ENCODE peak calls at places on chromosomes 2 and 18, in five cellular contexts. One of them, this sample, is unnamed.

GRCh38 chr2:118387509-118387908 is 299.2 kb downstream of the INSIG2 start:
- DNase-seq in Calu3: no peak
- DNase-seq in fibroblast of the aortic adventitia: peak; percentile 89
- DNase-seq in endothelial cell: no peak
- DNase-seq in HFFc6: no peak
- DNase-seq in this sample: no peak

GRCh38 chr2:75403991-75404428 is 156.7 kb downstream of the EVA1A start:
- DNase-seq in Calu3: peak; percentile 16
- DNase-seq in HFFc6: peak; percentile 55
- DNase-seq in fibroblast of the aortic adventitia: peak; percentile 72
- DNase-seq in endothelial cell: peak; percentile 6
- DNase-seq in this sample: no peak

GRCh38 chr2:241620419-241620769 is 16.6 kb downstream of the THAP4 start:
- DNase-seq in HFFc6: no peak
- DNase-seq in fibroblast of the aortic adventitia: no peak
- DNase-seq in Calu3: peak; percentile 42
- DNase-seq in endothelial cell: no peak
- DNase-seq in this sample: no peak

GRCh38 chr2:86484385-86484784 is 43.2 kb downstream of the KDM3A start:
- DNase-seq in Calu3: no peak
- DNase-seq in fibroblast of the aortic adventitia: no peak
- DNase-seq in endothelial cell: no peak
- DNase-seq in HFFc6: no peak
- DNase-seq in this sample: no peak

GRCh38 chr2:167182403-167182802 is 294.1 kb downstream of the XIRP2 start:
- DNase-seq in Calu3: no peak
- DNase-seq in fibroblast of the aortic adventitia: no peak
- DNase-seq in endothelial cell: no peak
- DNase-seq in HFFc6: no peak
- DNase-seq in this sample: no peak

GRCh38 chr18:44803019-44803650 is 122.4 kb downstream of the SETBP1 start:
- DNase-seq in Calu3: no peak
- DNase-seq in endothelial cell: no peak
- DNase-seq in fibroblast of the aortic adventitia: peak; percentile 72
- DNase-seq in HFFc6: no peak
- DNase-seq in this sample: no peak

GRCh38 chr2:207505728-207506127 is 24.0 kb upstream of the CREB1 start:
- DNase-seq in endothelial cell: no peak
- DNase-seq in Calu3: peak; percentile 17
- DNase-seq in HFFc6: peak; percentile 79
- DNase-seq in fibroblast of the aortic adventitia: peak; percentile 89
- DNase-seq in this sample: no peak

GRCh38 chr2:173990970-173991819 is 26.0 kb upstream of the SP3 start:
- DNase-seq in fibroblast of the aortic adventitia: peak; percentile 94
- DNase-seq in HFFc6: peak; percentile 41
- DNase-seq in Calu3: no peak
- DNase-seq in endothelial cell: no peak
- DNase-seq in this sample: peak; percentile 22

GRCh38 chr18:78687736-78688135 is 291.9 kb upstream of the SALL3 start:
- DNase-seq in endothelial cell: no peak
- DNase-seq in fibroblast of the aortic adventitia: no peak
- DNase-seq in HFFc6: no peak
- DNase-seq in Calu3: no peak
- DNase-seq in this sample: no peak

GRCh38 chr18:44934894-44935293 is 254.2 kb downstream of the SETBP1 start:
- DNase-seq in Calu3: no peak
- DNase-seq in endothelial cell: peak; percentile 11
- DNase-seq in HFFc6: no peak
- DNase-seq in fibroblast of the aortic adventitia: no peak
- DNase-seq in this sample: no peak

GRCh38 chr18:42048150-42048549 is 93.1 kb downstream of the PIK3C3 start:
- DNase-seq in endothelial cell: no peak
- DNase-seq in Calu3: peak; percentile 36
- DNase-seq in HFFc6: peak; percentile 87
- DNase-seq in fibroblast of the aortic adventitia: peak; percentile 81
- DNase-seq in this sample: no peak

GRCh38 chr2:136116111-136116812 is 1.7 kb downstream of the CXCR4 start:
- DNase-seq in Calu3: peak; percentile 71
- DNase-seq in endothelial cell: peak; percentile 39
- DNase-seq in fibroblast of the aortic adventitia: no peak
- DNase-seq in HFFc6: no peak
- DNase-seq in this sample: peak; percentile 36

GRCh38 chr2:2147024-2147900 is 183.8 kb downstream of the MYT1L start:
- DNase-seq in endothelial cell: no peak
- DNase-seq in fibroblast of the aortic adventitia: no peak
- DNase-seq in Calu3: no peak
- DNase-seq in HFFc6: no peak
- DNase-seq in this sample: peak; percentile 61

GRCh38 chr2:98458207-98458606 is 13.5 kb downstream of the INPP4A start:
- DNase-seq in fibroblast of the aortic adventitia: no peak
- DNase-seq in Calu3: no peak
- DNase-seq in HFFc6: peak; percentile 49
- DNase-seq in endothelial cell: no peak
- DNase-seq in this sample: no peak

GRCh38 chr2:175676813-175677212 is 325.3 kb downstream of the LNPK start:
- DNase-seq in Calu3: no peak
- DNase-seq in HFFc6: no peak
- DNase-seq in endothelial cell: no peak
- DNase-seq in fibroblast of the aortic adventitia: no peak
- DNase-seq in this sample: no peak

GRCh38 chr18:54235871-54236270 is 11.4 kb upstream of the MBD2 start:
- DNase-seq in endothelial cell: no peak
- DNase-seq in Calu3: no peak
- DNase-seq in fibroblast of the aortic adventitia: peak; percentile 18
- DNase-seq in HFFc6: peak; percentile 68
- DNase-seq in this sample: no peak

GRCh38 chr18:10072659-10073309 is 159.0 kb downstream of the VAPA start:
- DNase-seq in fibroblast of the aortic adventitia: peak; percentile 28
- DNase-seq in HFFc6: peak; percentile 44
- DNase-seq in endothelial cell: no peak
- DNase-seq in Calu3: no peak
- DNase-seq in this sample: no peak

GRCh38 chr2:230269715-230270114 is 44.2 kb downstream of the SP140 start:
- DNase-seq in HFFc6: no peak
- DNase-seq in endothelial cell: no peak
- DNase-seq in Calu3: no peak
- DNase-seq in fibroblast of the aortic adventitia: no peak
- DNase-seq in this sample: no peak

GRCh38 chr2:222655406-222655747 is 515 bp downstream of the FARSB start:
- DNase-seq in fibroblast of the aortic adventitia: peak; percentile 25
- DNase-seq in endothelial cell: no peak
- DNase-seq in Calu3: no peak
- DNase-seq in HFFc6: peak; percentile 9
- DNase-seq in this sample: no peak

DNA sequence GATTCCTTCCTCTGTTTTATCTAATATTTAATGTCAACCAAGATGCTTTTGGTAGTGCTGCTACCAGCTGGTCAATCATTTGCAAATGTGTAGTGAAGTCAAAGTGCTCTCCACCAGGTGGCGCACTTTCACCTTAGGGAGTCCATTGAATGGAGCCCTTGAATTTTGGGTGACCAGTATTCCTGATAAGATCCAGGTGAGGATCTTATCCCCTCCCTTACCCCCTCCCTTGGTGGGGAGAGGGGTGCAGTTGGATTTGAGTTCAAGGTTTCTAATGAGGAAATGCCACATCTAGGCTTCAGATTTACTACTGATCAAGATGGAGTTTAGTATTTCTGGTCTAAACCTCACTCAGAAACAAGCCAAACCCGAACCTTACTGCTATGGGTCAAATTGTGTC is 12.0 kb upstream of the E2F6 start:
- DNase-seq in Calu3: peak; percentile 88
- DNase-seq in endothelial cell: peak; percentile 91
- DNase-seq in fibroblast of the aortic adventitia: peak; percentile 90
- DNase-seq in HFFc6: peak; percentile 78
- DNase-seq in this sample: peak; percentile 95
- TF ChIP-seq CTCF in Calu3: peak; percentile 64
- TF ChIP-seq CTCF in endothelial cell: peak; percentile 96
- TF ChIP-seq CTCF in fibroblast of the aortic adventitia: peak; percentile 82
- TF ChIP-seq CTCF in HFFc6: peak; percentile 99
- TF ChIP-seq CTCF in this sample: peak; percentile 96

GRCh38 chr2:196244516-196244915 is 73.1 kb upstream of the STK17B start:
- DNase-seq in fibroblast of the aortic adventitia: peak; percentile 24
- DNase-seq in HFFc6: no peak
- DNase-seq in Calu3: no peak
- DNase-seq in endothelial cell: no peak
- DNase-seq in this sample: no peak

GRCh38 chr2:196238836-196239380 is 67.5 kb upstream of the STK17B start:
- DNase-seq in fibroblast of the aortic adventitia: peak; percentile 72
- DNase-seq in Calu3: no peak
- DNase-seq in HFFc6: no peak
- DNase-seq in endothelial cell: no peak
- DNase-seq in this sample: no peak

GRCh38 chr2:196242131-196242620 is 70.8 kb upstream of the STK17B start:
- DNase-seq in endothelial cell: no peak
- DNase-seq in fibroblast of the aortic adventitia: peak; percentile 21
- DNase-seq in HFFc6: peak; percentile 45
- DNase-seq in Calu3: no peak
- DNase-seq in this sample: no peak

GRCh38 chr2:196241175-196241574 is 69.8 kb upstream of the STK17B start:
- DNase-seq in fibroblast of the aortic adventitia: no peak
- DNase-seq in HFFc6: no peak
- DNase-seq in Calu3: no peak
- DNase-seq in endothelial cell: no peak
- DNase-seq in this sample: no peak

GRCh38 chr2:196239622-196240587 is 68.5 kb upstream of the STK17B start:
- DNase-seq in endothelial cell: peak; percentile 53
- DNase-seq in Calu3: peak; percentile 21
- DNase-seq in HFFc6: peak; percentile 68
- DNase-seq in fibroblast of the aortic adventitia: peak; percentile 77
- DNase-seq in this sample: no peak
- TF ChIP-seq CTCF in endothelial cell: no peak
- TF ChIP-seq CTCF in Calu3: no peak
- TF ChIP-seq CTCF in HFFc6: peak; percentile 41
- TF ChIP-seq CTCF in fibroblast of the aortic adventitia: no peak
- TF ChIP-seq CTCF in this sample: no peak

DNA sequence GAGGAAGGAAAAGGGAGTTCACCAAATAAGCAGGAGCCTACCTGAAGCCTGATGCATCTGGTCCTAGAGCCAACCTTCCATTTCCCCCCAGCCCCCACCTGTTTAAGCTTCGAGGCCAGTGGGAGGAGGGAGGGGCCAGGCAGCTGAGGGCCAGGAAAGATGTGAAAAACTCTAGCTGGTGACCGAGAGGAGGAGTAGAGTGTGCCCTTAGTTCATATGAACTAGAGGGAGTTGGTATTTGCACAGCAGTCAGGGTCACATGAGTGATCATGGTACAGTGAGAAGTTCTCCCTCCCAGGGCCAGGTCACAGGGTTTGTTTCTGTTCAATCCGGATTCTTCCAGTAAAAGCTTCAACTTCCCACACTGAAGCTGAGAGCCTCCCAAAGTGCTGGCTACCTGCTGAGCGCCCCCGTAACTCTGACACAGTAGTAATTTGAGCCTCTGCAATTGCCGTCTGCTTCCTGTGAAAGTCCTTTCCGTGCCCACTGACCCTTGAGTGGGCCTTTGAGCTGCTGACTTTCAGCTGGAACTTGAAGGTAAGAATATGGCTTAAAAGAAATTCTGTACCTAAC is at the start of gene SULT1C2:
- DNase-seq in HFFc6: no peak
- DNase-seq in endothelial cell: peak; percentile 20
- DNase-seq in Calu3: peak; percentile 17
- DNase-seq in fibroblast of the aortic adventitia: no peak
- DNase-seq in this sample: no peak
- TF ChIP-seq CTCF in HFFc6: no peak
- TF ChIP-seq CTCF in endothelial cell: no peak
- TF ChIP-seq CTCF in Calu3: no peak
- TF ChIP-seq CTCF in fibroblast of the aortic adventitia: no peak
- TF ChIP-seq CTCF in this sample: no peak

GRCh38 chr2:216024779-216025178 is 11.4 kb upstream of the MREG start:
- DNase-seq in Calu3: no peak
- DNase-seq in HFFc6: no peak
- DNase-seq in endothelial cell: no peak
- DNase-seq in fibroblast of the aortic adventitia: no peak
- DNase-seq in this sample: no peak

GRCh38 chr2:216018709-216019108 is 5.4 kb upstream of the MREG start:
- DNase-seq in fibroblast of the aortic adventitia: no peak
- DNase-seq in Calu3: no peak
- DNase-seq in endothelial cell: no peak
- DNase-seq in HFFc6: no peak
- DNase-seq in this sample: no peak

GRCh38 chr2:216017365-216017764 is 4.0 kb upstream of the MREG start:
- DNase-seq in Calu3: no peak
- DNase-seq in HFFc6: peak; percentile 20
- DNase-seq in fibroblast of the aortic adventitia: no peak
- DNase-seq in endothelial cell: no peak
- DNase-seq in this sample: no peak

GRCh38 chr2:216021768-216022167 is 8.4 kb upstream of the MREG start:
- DNase-seq in fibroblast of the aortic adventitia: no peak
- DNase-seq in endothelial cell: no peak
- DNase-seq in Calu3: no peak
- DNase-seq in HFFc6: no peak
- DNase-seq in this sample: no peak

DNA sequence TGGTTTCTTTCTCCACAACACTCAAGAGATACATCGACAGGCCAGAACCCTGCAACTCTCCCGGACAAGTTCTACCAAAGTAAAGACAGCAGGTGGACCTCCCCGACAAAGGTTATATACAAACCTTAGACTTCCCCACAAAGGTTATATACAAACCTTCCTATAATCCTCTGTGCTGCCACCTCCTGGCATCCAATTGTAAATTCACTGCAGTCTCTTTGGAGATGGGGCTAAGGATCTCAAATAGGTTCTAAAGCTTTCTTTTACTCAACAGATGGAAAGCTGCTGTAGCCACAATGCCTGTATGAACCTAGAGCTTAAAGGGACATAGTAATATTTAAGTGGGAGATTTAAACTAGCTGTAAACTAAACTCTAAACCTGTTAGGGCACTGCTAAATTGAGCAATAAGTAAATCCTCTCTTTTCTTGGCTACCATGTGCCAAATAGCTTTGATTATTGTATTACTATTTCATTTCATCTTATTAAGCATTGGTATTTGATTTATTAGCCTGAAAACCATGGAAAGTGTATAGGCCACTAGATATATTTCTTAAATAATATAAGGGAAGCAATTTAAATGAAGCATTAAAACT is 9.8 kb upstream of the MREG start:
- DNase-seq in Calu3: peak; percentile 59
- DNase-seq in fibroblast of the aortic adventitia: peak; percentile 67
- DNase-seq in HFFc6: peak; percentile 23
- DNase-seq in endothelial cell: peak; percentile 56
- DNase-seq in this sample: peak; percentile 65
- TF ChIP-seq CTCF in Calu3: peak; percentile 54
- TF ChIP-seq CTCF in fibroblast of the aortic adventitia: peak; percentile 78
- TF ChIP-seq CTCF in HFFc6: peak; percentile 81
- TF ChIP-seq CTCF in endothelial cell: no peak
- TF ChIP-seq CTCF in this sample: peak; percentile 67

DNA sequence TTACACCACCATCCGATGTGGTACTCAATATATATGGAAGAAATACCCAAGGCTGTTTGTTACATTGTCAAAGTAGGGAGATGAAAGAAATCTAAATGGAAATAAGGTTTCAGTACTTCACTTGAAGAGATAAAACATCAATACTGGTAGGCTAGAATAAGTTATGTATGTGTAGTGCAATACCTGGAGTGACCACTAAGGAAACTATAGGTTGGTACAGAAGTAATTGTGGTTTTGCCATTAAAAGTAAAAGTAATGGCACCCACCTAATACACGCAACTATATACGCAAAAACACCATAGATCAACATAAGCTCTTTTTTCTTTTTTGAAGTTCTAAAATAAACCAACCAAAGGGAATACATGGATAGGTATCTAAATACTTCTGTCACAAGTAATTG is 143.2 kb upstream of the KYNU start:
- DNase-seq in HFFc6: no peak
- DNase-seq in Calu3: no peak
- DNase-seq in endothelial cell: no peak
- DNase-seq in fibroblast of the aortic adventitia: no peak
- DNase-seq in this sample: no peak
- TF ChIP-seq CTCF in HFFc6: peak; percentile 47
- TF ChIP-seq CTCF in Calu3: no peak
- TF ChIP-seq CTCF in endothelial cell: peak; percentile 34
- TF ChIP-seq CTCF in fibroblast of the aortic adventitia: peak; percentile 27
- TF ChIP-seq CTCF in this sample: peak; percentile 48

This sample was measured in glutamatergic neuron.